ENCODE peak calls at places on chromosomes 3 and 15, in nine cellular contexts. M, N, L, E, R, D, G, U and I are unnamed samples.

GRCh38 chr3:194306771-194307640 is 44.1 kb downstream of the CPN2 start:
- DNase-seq in G (no peak), M (peak; percentile 67), D (no peak), L (no peak), R (no peak), U (peak; percentile 33), E (no peak), N (no peak), I (no peak)

GRCh38 chr3:155859859-155860258 is 5.6 kb upstream of the SLC33A1 start:
- DNase-seq in G (no peak), R (no peak), L (peak; percentile 44), E (no peak), M (peak; percentile 10), N (no peak), D (no peak), U (no peak), I (peak; percentile 20)

GRCh38 chr15:77493324-77493907 is 72.7 kb downstream of the HMG20A start:
- DNase-seq in E (no peak), U (no peak), L (no peak), M (no peak), N (no peak), D (no peak), G (no peak), R (no peak), I (no peak)

GRCh38 chr3:12948891-12949711 is 107.7 kb upstream of the RPL32 start:
- DNase-seq in D (no peak), N (no peak), L (no peak), U (peak; percentile 72), R (no peak), M (no peak), G (no peak), E (no peak), I (no peak)

GRCh38 chr3:52730681-52731080 is 24.8 kb downstream of the SPCS1 start:
- DNase-seq in L (no peak), G (no peak), N (no peak), E (no peak), R (no peak), M (no peak), D (no peak), U (no peak), I (no peak)

GRCh38 chr3:123036352-123037014 is 8.9 kb upstream of the SEMA5B start:
- DNase-seq in G (no peak), D (no peak), M (no peak), U (no peak), R (no peak), L (peak; percentile 24), N (no peak), E (no peak), I (no peak)

GRCh38 chr15:46768287-46768686 is 949.0 kb upstream of the SEMA6D start:
- DNase-seq in E (no peak), L (no peak), G (no peak), R (no peak), M (no peak), D (no peak), N (no peak), U (no peak), I (no peak)

GRCh38 chr3:113552851-113553250 is 20.5 kb downstream of the SIDT1 start:
- DNase-seq in U (no peak), D (no peak), M (peak; percentile 48), L (no peak), G (no peak), E (no peak), N (no peak), R (no peak), I (no peak)

GRCh38 chr3:107899996-107900651 is 190.7 kb downstream of the CD47 start:
- DNase-seq in U (no peak), R (no peak), E (no peak), N (no peak), D (no peak), M (no peak), L (no peak), G (no peak), I (no peak)

GRCh38 chr15:56985871-56986270 is 67.4 kb downstream of the TCF12 start:
- DNase-seq in D (no peak), M (no peak), E (no peak), N (no peak), R (no peak), U (no peak), G (no peak), L (no peak), I (no peak)

GRCh38 chr15:74303741-74304309 is 63.6 kb downstream of the CYP11A1 start:
- DNase-seq in L (no peak), M (no peak), R (no peak), G (no peak), D (no peak), E (no peak), U (no peak), N (no peak), I (no peak)

GRCh38 chr3:151178208-151178845 is 24.7 kb downstream of the GPR171 start:
- DNase-seq in L (peak; percentile 97), R (no peak), D (no peak), N (no peak), G (no peak), E (no peak), U (no peak), M (no peak), I (peak; percentile 51)

GRCh38 chr3:37114251-37115145 is 59.9 kb downstream of the LRRFIP2 start:
- DNase-seq in N (no peak), D (no peak), R (no peak), L (no peak), G (no peak), U (no peak), E (no peak), M (no peak), I (no peak)

GRCh38 chr3:22996926-22997600 is 206.1 kb upstream of the UBE2E2 start:
- DNase-seq in D (no peak), U (no peak), G (no peak), E (no peak), M (no peak), R (no peak), L (no peak), N (no peak), I (no peak)

GRCh38 chr3:16084887-16085286 is 89.6 kb upstream of the GALNT15 start:
- DNase-seq in U (no peak), M (no peak), E (no peak), N (no peak), G (no peak), D (no peak), R (no peak), L (no peak), I (no peak)

GRCh38 chr15:51093488-51093864 is 1.2 kb downstream of the TNFAIP8L3 start:
- DNase-seq in L (no peak), E (no peak), U (no peak), G (no peak), N (no peak), R (no peak), M (no peak), D (no peak), I (no peak)